ENCODE peak calls at places on chromosomes 6 and 20, in seven cellular contexts. One of them, this sample, is unnamed.

GRCh38 chr20:32609993-32610896 is 25.1 kb upstream of the NOL4L start:
- DNase-seq in H1: no peak
- DNase-seq in prostate gland: no peak
- DNase-seq in breast epithelium: no peak
- DNase-seq in stomach: no peak
- DNase-seq in spleen: no peak
- DNase-seq in GM12878: no peak
- DNase-seq in this sample: no peak

GRCh38 chr6:1283486-1283885 is 28.4 kb upstream of the FOXQ1 start:
- DNase-seq in breast epithelium: no peak
- DNase-seq in stomach: no peak
- DNase-seq in GM12878: no peak
- DNase-seq in spleen: no peak
- DNase-seq in prostate gland: no peak
- DNase-seq in H1: no peak
- DNase-seq in this sample: no peak

GRCh38 chr20:10513931-10514575 is 78.9 kb downstream of the SLX4IP start:
- DNase-seq in stomach: no peak
- DNase-seq in breast epithelium: no peak
- DNase-seq in H1: no peak
- DNase-seq in GM12878: no peak
- DNase-seq in prostate gland: no peak
- DNase-seq in spleen: no peak
- DNase-seq in this sample: no peak

GRCh38 chr6:163940705-163941470 is 526.4 kb downstream of the QKI start:
- DNase-seq in spleen: no peak
- DNase-seq in prostate gland: no peak
- DNase-seq in breast epithelium: no peak
- DNase-seq in H1: no peak
- DNase-seq in stomach: no peak
- DNase-seq in GM12878: no peak
- DNase-seq in this sample: no peak

GRCh38 chr20:33649201-33649631 is 12.9 kb upstream of the C20orf144 start:
- DNase-seq in H1: no peak
- DNase-seq in stomach: peak; percentile 71
- DNase-seq in prostate gland: no peak
- DNase-seq in spleen: peak; percentile 68
- DNase-seq in breast epithelium: no peak
- DNase-seq in GM12878: no peak
- DNase-seq in this sample: no peak

GRCh38 chr6:145798530-145798929 is 16.1 kb downstream of the FBXO30 start:
- DNase-seq in GM12878: no peak
- DNase-seq in H1: no peak
- DNase-seq in breast epithelium: no peak
- DNase-seq in prostate gland: no peak
- DNase-seq in spleen: no peak
- DNase-seq in stomach: no peak
- DNase-seq in this sample: no peak

GRCh38 chr6:137013738-137014602 is 30.8 kb downstream of the IL20RA start:
- DNase-seq in H1: no peak
- DNase-seq in spleen: no peak
- DNase-seq in breast epithelium: no peak
- DNase-seq in prostate gland: no peak
- DNase-seq in GM12878: no peak
- DNase-seq in stomach: no peak
- DNase-seq in this sample: no peak

GRCh38 chr6:4295058-4295788 is 159.8 kb upstream of the ECI2 start:
- DNase-seq in spleen: no peak
- DNase-seq in breast epithelium: no peak
- DNase-seq in stomach: no peak
- DNase-seq in H1: no peak
- DNase-seq in GM12878: no peak
- DNase-seq in prostate gland: no peak
- DNase-seq in this sample: no peak

GRCh38 chr6:151054304-151054703 is 185.5 kb upstream of the AKAP12 start:
- DNase-seq in H1: no peak
- DNase-seq in stomach: no peak
- DNase-seq in prostate gland: no peak
- DNase-seq in spleen: no peak
- DNase-seq in GM12878: no peak
- DNase-seq in breast epithelium: no peak
- DNase-seq in this sample: no peak

GRCh38 chr6:146864885-146865284 is 266.1 kb downstream of the ADGB start:
- DNase-seq in GM12878: no peak
- DNase-seq in stomach: no peak
- DNase-seq in prostate gland: no peak
- DNase-seq in spleen: no peak
- DNase-seq in breast epithelium: no peak
- DNase-seq in H1: no peak
- DNase-seq in this sample: no peak

GRCh38 chr6:45454008-45454911 is 76.5 kb upstream of the SUPT3H start:
- DNase-seq in breast epithelium: no peak
- DNase-seq in spleen: no peak
- DNase-seq in stomach: no peak
- DNase-seq in prostate gland: no peak
- DNase-seq in GM12878: no peak
- DNase-seq in H1: no peak
- DNase-seq in this sample: no peak

GRCh38 chr6:144327081-144327480 is 41.9 kb downstream of the UTRN start:
- DNase-seq in stomach: no peak
- DNase-seq in H1: no peak
- DNase-seq in spleen: no peak
- DNase-seq in GM12878: no peak
- DNase-seq in prostate gland: peak; percentile 74
- DNase-seq in breast epithelium: no peak
- DNase-seq in this sample: no peak

GRCh38 chr6:74466572-74466971 is 739.3 kb downstream of the COL12A1 start:
- DNase-seq in H1: no peak
- DNase-seq in breast epithelium: no peak
- DNase-seq in stomach: no peak
- DNase-seq in GM12878: no peak
- DNase-seq in spleen: no peak
- DNase-seq in prostate gland: no peak
- DNase-seq in this sample: no peak

GRCh38 chr6:74467533-74468215 is 738.2 kb downstream of the COL12A1 start:
- DNase-seq in stomach: no peak
- DNase-seq in prostate gland: no peak
- DNase-seq in GM12878: no peak
- DNase-seq in breast epithelium: no peak
- DNase-seq in spleen: no peak
- DNase-seq in H1: no peak
- DNase-seq in this sample: no peak
- TF ChIP-seq POLR2AphosphoS5 in stomach: no peak
- TF ChIP-seq POLR2AphosphoS5 in prostate gland: no peak
- TF ChIP-seq POLR2AphosphoS5 in GM12878: no peak
- TF ChIP-seq POLR2AphosphoS5 in breast epithelium: no peak
- TF ChIP-seq POLR2AphosphoS5 in spleen: no peak
- TF ChIP-seq POLR2AphosphoS5 in H1: no peak
- TF ChIP-seq POLR2AphosphoS5 in this sample: no peak

GRCh38 chr20:25453035-25453810 is 45.8 kb downstream of the GINS1 start:
- DNase-seq in stomach: peak; percentile 21
- DNase-seq in GM12878: no peak
- DNase-seq in spleen: peak; percentile 40
- DNase-seq in H1: no peak
- DNase-seq in prostate gland: no peak
- DNase-seq in breast epithelium: no peak
- DNase-seq in this sample: no peak

GRCh38 chr20:25444556-25444955 is 37.1 kb downstream of the GINS1 start:
- DNase-seq in breast epithelium: no peak
- DNase-seq in GM12878: no peak
- DNase-seq in prostate gland: no peak
- DNase-seq in spleen: peak; percentile 6
- DNase-seq in H1: no peak
- DNase-seq in stomach: no peak
- DNase-seq in this sample: no peak

GRCh38 chr20:25452333-25452732 is 44.9 kb downstream of the GINS1 start:
- DNase-seq in GM12878: no peak
- DNase-seq in breast epithelium: no peak
- DNase-seq in H1: no peak
- DNase-seq in prostate gland: no peak
- DNase-seq in spleen: no peak
- DNase-seq in stomach: no peak
- DNase-seq in this sample: no peak

GRCh38 chr20:25447671-25448070 is 40.2 kb downstream of the GINS1 start:
- DNase-seq in GM12878: no peak
- DNase-seq in H1: no peak
- DNase-seq in spleen: peak; percentile 5
- DNase-seq in prostate gland: no peak
- DNase-seq in breast epithelium: no peak
- DNase-seq in stomach: no peak
- DNase-seq in this sample: no peak
- H3K36me3 ChIP-seq in GM12878: peaks cover 19% of the 10 kb centered on the region
- H3K36me3 ChIP-seq in H1: peaks cover 19% of the 10 kb centered on the region
- H3K36me3 ChIP-seq in spleen: no peaks in the 10 kb centered on the region
- H3K36me3 ChIP-seq in prostate gland: no peaks in the 10 kb centered on the region
- H3K36me3 ChIP-seq in breast epithelium: peaks cover 4% of the 10 kb centered on the region
- H3K36me3 ChIP-seq in stomach: peaks cover 11% of the 10 kb centered on the region
- H3K36me3 ChIP-seq in this sample: no peaks in the 10 kb centered on the region

GRCh38 chr6:26250806-26251075 is 114.3 kb upstream of the BTN3A2 start:
- DNase-seq in prostate gland: no peak
- DNase-seq in stomach: no peak
- DNase-seq in GM12878: no peak
- DNase-seq in breast epithelium: no peak
- DNase-seq in spleen: no peak
- DNase-seq in H1: no peak
- DNase-seq in this sample: peak; percentile 50

GRCh38 chr6:26249959-26250805 is 114.8 kb upstream of the BTN3A2 start:
- DNase-seq in GM12878: peak; percentile 97
- DNase-seq in prostate gland: peak; percentile 72
- DNase-seq in stomach: peak; percentile 59
- DNase-seq in H1: no peak
- DNase-seq in spleen: peak; percentile 94
- DNase-seq in breast epithelium: peak; percentile 76
- DNase-seq in this sample: peak; percentile 84

GRCh38 chr6:26246553-26246952 is 118.4 kb upstream of the BTN3A2 start:
- DNase-seq in GM12878: no peak
- DNase-seq in breast epithelium: no peak
- DNase-seq in prostate gland: no peak
- DNase-seq in stomach: no peak
- DNase-seq in H1: no peak
- DNase-seq in spleen: no peak
- DNase-seq in this sample: no peak

GRCh38 chr6:26251354-26252081 is 113.5 kb upstream of the BTN3A2 start:
- DNase-seq in spleen: peak; percentile 87
- DNase-seq in H1: no peak
- DNase-seq in prostate gland: peak; percentile 58
- DNase-seq in GM12878: peak; percentile 98
- DNase-seq in breast epithelium: no peak
- DNase-seq in stomach: peak; percentile 57
- DNase-seq in this sample: peak; percentile 82

GRCh38 chr6:26249709-26249958 is 115.4 kb upstream of the BTN3A2 start:
- DNase-seq in breast epithelium: no peak
- DNase-seq in spleen: peak; percentile 79
- DNase-seq in stomach: no peak
- DNase-seq in H1: no peak
- DNase-seq in GM12878: peak; percentile 58
- DNase-seq in prostate gland: no peak
- DNase-seq in this sample: no peak
- TF ChIP-seq POLR2A in breast epithelium: no peak
- TF ChIP-seq POLR2A in spleen: no peak
- TF ChIP-seq POLR2A in stomach: no peak
- TF ChIP-seq POLR2A in H1: no peak
- TF ChIP-seq POLR2A in GM12878: no peak
- TF ChIP-seq POLR2A in prostate gland: no peak
- TF ChIP-seq POLR2A in this sample: no peak

GRCh38 chr20:43717616-43717995 is 9.2 kb downstream of the GTSF1L start:
- DNase-seq in GM12878: no peak
- DNase-seq in stomach: no peak
- DNase-seq in prostate gland: no peak
- DNase-seq in spleen: no peak
- DNase-seq in H1: no peak
- DNase-seq in breast epithelium: no peak
- DNase-seq in this sample: no peak
- TF ChIP-seq POLR2AphosphoS5 in GM12878: no peak
- TF ChIP-seq POLR2AphosphoS5 in stomach: no peak
- TF ChIP-seq POLR2AphosphoS5 in prostate gland: no peak
- TF ChIP-seq POLR2AphosphoS5 in spleen: no peak
- TF ChIP-seq POLR2AphosphoS5 in H1: no peak
- TF ChIP-seq POLR2AphosphoS5 in breast epithelium: no peak
- TF ChIP-seq POLR2AphosphoS5 in this sample: no peak

DNA sequence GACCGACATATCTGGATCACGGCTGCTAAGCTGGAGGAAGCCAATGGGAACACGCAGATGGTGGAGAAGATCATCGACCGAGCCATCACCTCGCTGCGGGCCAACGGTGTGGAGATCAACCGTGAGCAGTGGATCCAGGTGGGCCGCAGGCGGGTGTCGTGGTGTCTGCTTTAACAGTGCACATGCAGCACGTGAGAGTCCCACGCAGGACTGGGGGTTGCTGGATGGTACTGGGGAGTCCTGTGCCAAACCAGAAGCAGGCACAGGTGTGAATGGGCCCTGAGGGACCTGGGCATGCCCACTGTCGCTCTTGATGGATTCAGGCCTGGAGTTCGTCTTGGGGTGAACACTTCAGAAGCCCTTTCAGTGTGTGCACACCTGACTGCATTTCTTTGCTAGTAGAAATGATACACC is 24.6 kb upstream of the C20orf204 start:
- DNase-seq in prostate gland: no peak
- DNase-seq in stomach: no peak
- DNase-seq in spleen: no peak
- DNase-seq in GM12878: no peak
- DNase-seq in H1: no peak
- DNase-seq in breast epithelium: no peak
- DNase-seq in this sample: no peak
- H3K36me3 ChIP-seq in prostate gland: peaks cover 5% of the 10 kb centered on the region
- H3K36me3 ChIP-seq in stomach: peaks cover 91% of the 10 kb centered on the region
- H3K36me3 ChIP-seq in spleen: peaks cover 77% of the 10 kb centered on the region
- H3K36me3 ChIP-seq in GM12878: peaks cover 59% of the 10 kb centered on the region
- H3K36me3 ChIP-seq in H1: peaks cover 20% of the 10 kb centered on the region
- H3K36me3 ChIP-seq in breast epithelium: peaks cover 4% of the 10 kb centered on the region
- H3K36me3 ChIP-seq in this sample: peaks cover 66% of the 10 kb centered on the region

This sample was measured in transverse colon.